ENCODE peak calls at places on chromosomes 16 and 17, in four cellular contexts. L, A, Z and G are unnamed samples.
A peak's percentile ranks its signal among the peaks of the same experiment; 100 is the strongest.

GRCh38 chr17:70405492-70406220 is 236.3 kb downstream of the KCNJ2 start:
- DNase-seq in L (peak; percentile 97), A (no peak), Z (no peak), G (peak; percentile 97)

GRCh38 chr17:75350706-75351105 is 54.8 kb downstream of the GRB2 start:
- DNase-seq in L (no peak), A (no peak), Z (peak; percentile 85), G (no peak)

GRCh38 chr17:64174686-64175456 is 44.9 kb upstream of the ERN1 start:
- DNase-seq in L (peak; percentile 30), A (no peak), Z (no peak), G (no peak)

GRCh38 chr16:50839920-50840729 is 98.2 kb downstream of the CYLD start:
- DNase-seq in L (no peak), A (no peak), Z (peak; percentile 31), G (no peak)

GRCh38 chr17:40422990-40423611 is 5.4 kb upstream of the TOP2A start:
- DNase-seq in L (no peak), A (no peak), Z (peak; percentile 83), G (no peak)

GRCh38 chr17:49005140-49005539 is 8.0 kb downstream of the IGF2BP1 start:
- DNase-seq in L (no peak), A (no peak), Z (no peak), G (no peak)

GRCh38 chr16:79599837-79600635 is 501 bp downstream of the MAF start:
- DNase-seq in L (peak; percentile 67), A (no peak), Z (peak; percentile 74), G (peak; percentile 46)

GRCh38 chr17:41107941-41108445 is 2.8 kb downstream of the KRTAP4-9 start:
- DNase-seq in L (peak; percentile 40), A (no peak), Z (no peak), G (peak; percentile 36)

GRCh38 chr17:299546-299945 is 53.1 kb downstream of the RPH3AL start:
- DNase-seq in L (no peak), A (no peak), Z (no peak), G (no peak)

GRCh38 chr16:12757546-12757945 is 46.1 kb downstream of the CPPED1 start:
- DNase-seq in L (no peak), A (no peak), Z (no peak), G (no peak)

GRCh38 chr16:7744546-7745294 is 412.1 kb downstream of the RBFOX1 start:
- DNase-seq in L (no peak), A (no peak), Z (no peak), G (no peak)

GRCh38 chr16:89453662-89454321 is 36.6 kb downstream of the ANKRD11 start:
- DNase-seq in L (peak; percentile 42), A (peak; percentile 12), Z (no peak), G (peak; percentile 33)

GRCh38 chr17:27319536-27320221 is 25.8 kb downstream of the WSB1 start:
- DNase-seq in L (peak; percentile 60), A (peak; percentile 23), Z (no peak), G (peak; percentile 43)

GRCh38 chr16:79154081-79154480 is 446.5 kb downstream of the MAF start:
- DNase-seq in L (no peak), A (no peak), Z (no peak), G (no peak)

GRCh38 chr16:67936124-67936875 is at the start of gene PSMB10:
- DNase-seq in L (peak; percentile 64), A (peak; percentile 58), Z (peak; percentile 63), G (peak; percentile 52)

GRCh38 chr17:7403043-7403901 is 625 bp downstream of the TMEM256 start:
- DNase-seq in L (no peak), A (peak; percentile 26), Z (peak; percentile 78), G (no peak)

GRCh38 chr16:26563018-26563417 is 503.7 kb upstream of the C16orf82 start:
- DNase-seq in L (no peak), A (no peak), Z (no peak), G (no peak)

GRCh38 chr17:75927286-75927922 is 13.4 kb downstream of the FBF1 start:
- DNase-seq in L (no peak), A (no peak), Z (peak; percentile 80), G (no peak)

GRCh38 chr17:8430966-8431365 is 4.7 kb upstream of the NDEL1 start:
- DNase-seq in L (peak; percentile 87), A (no peak), Z (no peak), G (peak; percentile 81)

GRCh38 chr17:27384261-27384701 is 72.0 kb upstream of the KSR1 start:
- DNase-seq in L (peak; percentile 98), A (peak; percentile 71), Z (no peak), G (peak; percentile 96)

GRCh38 chr16:81720973-81721907 is 57.9 kb upstream of the PLCG2 start:
- DNase-seq in L (no peak), A (no peak), Z (no peak), G (no peak)

GRCh38 chr17:27206447-27206846 is 87.5 kb upstream of the WSB1 start:
- DNase-seq in L (no peak), A (no peak), Z (peak; percentile 45), G (no peak)

GRCh38 chr17:32623196-32623595 is 136.4 kb downstream of the CDK5R1 start:
- DNase-seq in L (no peak), A (no peak), Z (no peak), G (no peak)

GRCh38 chr16:66026211-66026610 is 340.3 kb upstream of the CDH5 start:
- DNase-seq in L (no peak), A (no peak), Z (peak; percentile 80), G (no peak)

GRCh38 chr16:88200896-88201185 is 181.9 kb upstream of the ZNF469 start:
- DNase-seq in L (no peak), A (no peak), Z (no peak), G (no peak)

GRCh38 chr16:23710504-23710903 is 2.5 kb downstream of the ERN2 start:
- DNase-seq in L (no peak), A (no peak), Z (no peak), G (no peak)

GRCh38 chr16:58271589-58271988 is 23.2 kb downstream of the PRSS54 start:
- DNase-seq in L (no peak), A (no peak), Z (no peak), G (no peak)

GRCh38 chr16:89484923-89485679 is 5.3 kb downstream of the ANKRD11 start:
- DNase-seq in L (no peak), A (no peak), Z (peak; percentile 40), G (no peak)

GRCh38 chr16:5768445-5768844 is 670.9 kb upstream of the EEF2KMT start:
- DNase-seq in L (no peak), A (no peak), Z (no peak), G (no peak)

GRCh38 chr17:10166181-10166935 is 32.0 kb downstream of the GAS7 start:
- DNase-seq in L (no peak), A (no peak), Z (no peak), G (no peak)

GRCh38 chr17:1180434-1180742 is 607 bp upstream of the ABR start:
- DNase-seq in L (no peak), A (no peak), Z (peak; percentile 35), G (no peak)

GRCh38 chr17:78159575-78160158 is 8.7 kb upstream of the SYNGR2 start:
- DNase-seq in L (peak; percentile 85), A (no peak), Z (no peak), G (peak; percentile 83)

GRCh38 chr17:18172528-18173278 is 10.9 kb upstream of the ALKBH5 start:
- DNase-seq in L (no peak), A (no peak), Z (peak; percentile 34), G (no peak)

GRCh38 chr17:4587195-4587594 is 2.9 kb downstream of the SMTNL2 start:
- DNase-seq in L (no peak), A (no peak), Z (no peak), G (no peak)

GRCh38 chr16:73040735-73041402 is 7.1 kb downstream of the ZFHX3 start:
- DNase-seq in L (no peak), A (no peak), Z (no peak), G (no peak)
- TF ChIP-seq EZH2 in L (no peak), A (no peak), Z (no peak), G (no peak)

GRCh38 chr16:424623-425081 is 797 bp upstream of the RAB11FIP3 start:
- DNase-seq in L (peak; percentile 40), A (peak; percentile 41), Z (no peak), G (no peak)
- TF ChIP-seq EZH2 in L (no peak), A (no peak), Z (no peak), G (no peak)

GRCh38 chr16:83968891-83969672 is 1.0 kb downstream of the NECAB2 start:
- DNase-seq in L (no peak), A (no peak), Z (peak; percentile 62), G (no peak)
- TF ChIP-seq EZH2 in L (peak; percentile 29), A (no peak), Z (no peak), G (peak; percentile 88)

GRCh38 chr16:86567701-86568571 is 1.3 kb downstream of the FOXC2 start:
- DNase-seq in L (peak; percentile 71), A (no peak), Z (peak; percentile 66), G (no peak)
- TF ChIP-seq EZH2 in L (no peak), A (no peak), Z (peak; percentile 99), G (no peak)

GRCh38 chr17:2901582-2901981 is 105.3 kb downstream of the RAP1GAP2 start:
- DNase-seq in L (no peak), A (no peak), Z (no peak), G (no peak)
- TF ChIP-seq EZH2 in L (no peak), A (no peak), Z (no peak), G (no peak)